ENCODE peak calls at places on chromosomes 3 and 15, in nine cellular contexts. One of them, this sample, is unnamed.

GRCh38 chr3:171229173-171229572 is 202.7 kb upstream of the SLC2A2 start:
- DNase-seq in PC-3: no peak
- DNase-seq in neural progenitor cell: no peak
- DNase-seq in SK-N-SH: no peak
- DNase-seq in HCT116: no peak
- DNase-seq in MM.1S: no peak
- DNase-seq in GM23338: no peak
- DNase-seq in GM23248: no peak
- DNase-seq in hepatocyte: no peak
- DNase-seq in this sample: no peak

GRCh38 chr15:68982002-68982401 is 32.5 kb upstream of the NOX5 start:
- DNase-seq in PC-3: no peak
- DNase-seq in neural progenitor cell: no peak
- DNase-seq in SK-N-SH: no peak
- DNase-seq in HCT116: no peak
- DNase-seq in MM.1S: no peak
- DNase-seq in GM23338: no peak
- DNase-seq in GM23248: no peak
- DNase-seq in hepatocyte: no peak
- DNase-seq in this sample: no peak

GRCh38 chr15:69552057-69552815 is 99.6 kb downstream of the RPLP1 start:
- DNase-seq in PC-3: no peak
- DNase-seq in neural progenitor cell: no peak
- DNase-seq in SK-N-SH: no peak
- DNase-seq in HCT116: no peak
- DNase-seq in MM.1S: no peak
- DNase-seq in GM23338: no peak
- DNase-seq in GM23248: no peak
- DNase-seq in hepatocyte: no peak
- DNase-seq in this sample: no peak

GRCh38 chr15:85749261-85750151 is 45.2 kb downstream of the KLHL25 start:
- DNase-seq in PC-3: no peak
- DNase-seq in neural progenitor cell: no peak
- DNase-seq in SK-N-SH: no peak
- DNase-seq in HCT116: no peak
- DNase-seq in MM.1S: no peak
- DNase-seq in GM23338: no peak
- DNase-seq in GM23248: peak; percentile 60
- DNase-seq in hepatocyte: no peak
- DNase-seq in this sample: no peak

GRCh38 chr3:188993140-188993539 is 178.6 kb upstream of the TPRG1 start:
- DNase-seq in PC-3: no peak
- DNase-seq in neural progenitor cell: no peak
- DNase-seq in SK-N-SH: no peak
- DNase-seq in HCT116: no peak
- DNase-seq in MM.1S: no peak
- DNase-seq in GM23338: no peak
- DNase-seq in GM23248: no peak
- DNase-seq in hepatocyte: no peak
- DNase-seq in this sample: no peak

GRCh38 chr3:110569073-110569472 is 502.5 kb upstream of the NECTIN3 start:
- DNase-seq in PC-3: no peak
- DNase-seq in neural progenitor cell: no peak
- DNase-seq in SK-N-SH: no peak
- DNase-seq in HCT116: no peak
- DNase-seq in MM.1S: peak; percentile 56
- DNase-seq in GM23338: no peak
- DNase-seq in GM23248: no peak
- DNase-seq in hepatocyte: no peak
- DNase-seq in this sample: no peak

GRCh38 chr3:188244395-188244861 is 90.5 kb downstream of the LPP start:
- DNase-seq in PC-3: peak; percentile 92
- DNase-seq in neural progenitor cell: no peak
- DNase-seq in SK-N-SH: no peak
- DNase-seq in HCT116: peak; percentile 59
- DNase-seq in MM.1S: no peak
- DNase-seq in GM23338: no peak
- DNase-seq in GM23248: peak; percentile 94
- DNase-seq in hepatocyte: peak; percentile 27
- DNase-seq in this sample: peak; percentile 76

GRCh38 chr3:39000008-39000450 is 51.7 kb downstream of the SCN11A start:
- DNase-seq in PC-3: peak; percentile 90
- DNase-seq in neural progenitor cell: peak; percentile 79
- DNase-seq in SK-N-SH: peak; percentile 60
- DNase-seq in HCT116: peak; percentile 80
- DNase-seq in MM.1S: peak; percentile 83
- DNase-seq in GM23338: peak; percentile 91
- DNase-seq in GM23248: peak; percentile 83
- DNase-seq in hepatocyte: peak; percentile 73
- DNase-seq in this sample: peak; percentile 72

GRCh38 chr3:3200632-3201212 is 21.2 kb upstream of the CRBN start:
- DNase-seq in PC-3: peak; percentile 72
- DNase-seq in neural progenitor cell: peak; percentile 80
- DNase-seq in SK-N-SH: peak; percentile 38
- DNase-seq in HCT116: peak; percentile 31
- DNase-seq in MM.1S: peak; percentile 87
- DNase-seq in GM23338: peak; percentile 85
- DNase-seq in GM23248: peak; percentile 82
- DNase-seq in hepatocyte: peak; percentile 87
- DNase-seq in this sample: peak; percentile 63

GRCh38 chr3:171833006-171833405 is 10.1 kb upstream of the TMEM212 start:
- DNase-seq in PC-3: no peak
- DNase-seq in neural progenitor cell: no peak
- DNase-seq in SK-N-SH: no peak
- DNase-seq in HCT116: no peak
- DNase-seq in MM.1S: no peak
- DNase-seq in GM23338: no peak
- DNase-seq in GM23248: no peak
- DNase-seq in hepatocyte: no peak
- DNase-seq in this sample: no peak

GRCh38 chr3:43723121-43723734 is 32.5 kb downstream of the ABHD5 start:
- DNase-seq in PC-3: peak; percentile 49
- DNase-seq in neural progenitor cell: no peak
- DNase-seq in SK-N-SH: no peak
- DNase-seq in HCT116: no peak
- DNase-seq in MM.1S: no peak
- DNase-seq in GM23338: no peak
- DNase-seq in GM23248: peak; percentile 76
- DNase-seq in hepatocyte: no peak
- DNase-seq in this sample: no peak

GRCh38 chr3:141878326-141878725 is 1.9 kb downstream of the ATP1B3 start:
- DNase-seq in PC-3: no peak
- DNase-seq in neural progenitor cell: no peak
- DNase-seq in SK-N-SH: no peak
- DNase-seq in HCT116: no peak
- DNase-seq in MM.1S: no peak
- DNase-seq in GM23338: no peak
- DNase-seq in GM23248: no peak
- DNase-seq in hepatocyte: no peak
- DNase-seq in this sample: peak; percentile 20

GRCh38 chr3:47000198-47000815 is 20.8 kb downstream of the NBEAL2 start:
- DNase-seq in PC-3: peak; percentile 67
- DNase-seq in neural progenitor cell: no peak
- DNase-seq in SK-N-SH: peak; percentile 13
- DNase-seq in HCT116: no peak
- DNase-seq in MM.1S: no peak
- DNase-seq in GM23338: no peak
- DNase-seq in GM23248: peak; percentile 63
- DNase-seq in hepatocyte: no peak
- DNase-seq in this sample: no peak

GRCh38 chr3:172655388-172655787 is 55.5 kb downstream of the NCEH1 start:
- DNase-seq in PC-3: no peak
- DNase-seq in neural progenitor cell: no peak
- DNase-seq in SK-N-SH: no peak
- DNase-seq in HCT116: no peak
- DNase-seq in MM.1S: no peak
- DNase-seq in GM23338: no peak
- DNase-seq in GM23248: no peak
- DNase-seq in hepatocyte: no peak
- DNase-seq in this sample: no peak

GRCh38 chr3:188288153-188288552 is 134.2 kb downstream of the LPP start:
- DNase-seq in PC-3: no peak
- DNase-seq in neural progenitor cell: no peak
- DNase-seq in SK-N-SH: no peak
- DNase-seq in HCT116: no peak
- DNase-seq in MM.1S: no peak
- DNase-seq in GM23338: no peak
- DNase-seq in GM23248: no peak
- DNase-seq in hepatocyte: no peak
- DNase-seq in this sample: no peak

GRCh38 chr15:52794665-52795463 is 4.7 kb upstream of the ONECUT1 start:
- DNase-seq in PC-3: no peak
- DNase-seq in neural progenitor cell: no peak
- DNase-seq in SK-N-SH: no peak
- DNase-seq in HCT116: no peak
- DNase-seq in MM.1S: no peak
- DNase-seq in GM23338: peak; percentile 63
- DNase-seq in GM23248: no peak
- DNase-seq in hepatocyte: no peak
- DNase-seq in this sample: no peak

GRCh38 chr15:64828985-64829384 is 3.5 kb upstream of the PIF1 start:
- DNase-seq in PC-3: peak; percentile 67
- DNase-seq in neural progenitor cell: no peak
- DNase-seq in SK-N-SH: no peak
- DNase-seq in HCT116: peak; percentile 33
- DNase-seq in MM.1S: no peak
- DNase-seq in GM23338: no peak
- DNase-seq in GM23248: peak; percentile 54
- DNase-seq in hepatocyte: no peak
- DNase-seq in this sample: no peak

GRCh38 chr15:64825431-64826294 is at the start of gene PIF1:
- DNase-seq in PC-3: peak; percentile 97
- DNase-seq in neural progenitor cell: peak; percentile 99
- DNase-seq in SK-N-SH: peak; percentile 94
- DNase-seq in HCT116: peak; percentile 98
- DNase-seq in MM.1S: peak; percentile 99
- DNase-seq in GM23338: peak; percentile 100
- DNase-seq in GM23248: peak; percentile 99
- DNase-seq in hepatocyte: peak; percentile 96
- DNase-seq in this sample: peak; percentile 100

DNA sequence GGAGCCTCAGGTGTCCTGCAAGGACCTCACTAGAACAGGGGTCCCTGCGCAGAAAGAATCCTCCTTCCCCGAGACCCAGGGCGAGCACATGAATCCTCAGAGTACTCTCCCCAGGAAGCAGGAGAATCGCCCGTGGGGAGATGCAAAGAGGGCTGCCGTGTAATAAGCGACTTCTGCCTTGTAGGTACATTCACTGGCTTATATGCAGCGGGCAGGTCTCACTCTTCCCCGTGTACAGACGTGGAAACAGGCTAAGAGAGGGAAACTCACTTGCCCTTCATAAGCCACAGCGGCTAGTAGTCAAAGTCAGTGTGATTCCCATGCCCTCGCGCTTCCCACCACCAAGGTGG is 391 bp downstream of the PIF1 start:
- DNase-seq in PC-3: no peak
- DNase-seq in neural progenitor cell: no peak
- DNase-seq in SK-N-SH: peak; percentile 45
- DNase-seq in HCT116: no peak
- DNase-seq in MM.1S: peak; percentile 35
- DNase-seq in GM23338: no peak
- DNase-seq in GM23248: peak; percentile 40
- DNase-seq in hepatocyte: no peak
- DNase-seq in this sample: peak; percentile 46
- H3K4me3 ChIP-seq in PC-3: peak overlapping the region; percentile 86
- H3K4me3 ChIP-seq in neural progenitor cell: peak overlapping the region; percentile 65
- H3K4me3 ChIP-seq in SK-N-SH: peak overlapping the region; percentile 63
- H3K4me3 ChIP-seq in HCT116: peak overlapping the region; percentile 79
- H3K4me3 ChIP-seq in MM.1S: peak overlapping the region; percentile 92
- H3K4me3 ChIP-seq in GM23338: peak overlapping the region; percentile 68
- H3K4me3 ChIP-seq in GM23248: peak overlapping the region; percentile 73
- H3K4me3 ChIP-seq in hepatocyte: peak overlapping the region; percentile 30
- H3K4me3 ChIP-seq in this sample: peak overlapping the region; percentile 95

DNA sequence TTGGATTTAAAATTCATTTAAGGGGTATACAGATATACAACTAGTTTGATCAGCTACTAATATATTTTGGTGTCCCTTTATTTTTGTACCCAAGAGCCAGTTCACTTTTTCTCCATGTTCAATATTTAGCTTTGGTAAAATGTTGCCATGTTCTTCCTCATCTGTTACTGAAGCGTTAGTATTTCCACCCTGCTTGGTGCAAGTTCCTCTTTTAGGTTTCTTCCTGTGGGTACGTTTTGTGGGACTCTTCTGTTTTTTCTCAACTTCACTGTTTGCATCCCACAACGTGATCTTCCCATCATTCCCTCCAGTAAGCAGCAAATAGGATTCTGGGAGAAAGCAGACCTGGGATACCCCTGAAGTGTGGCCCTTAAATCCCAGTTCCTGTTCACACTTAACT is 14.1 kb downstream of the WDR53 start:
- DNase-seq in PC-3: no peak
- DNase-seq in neural progenitor cell: no peak
- DNase-seq in SK-N-SH: no peak
- DNase-seq in HCT116: no peak
- DNase-seq in MM.1S: no peak
- DNase-seq in GM23338: no peak
- DNase-seq in GM23248: no peak
- DNase-seq in hepatocyte: no peak
- DNase-seq in this sample: peak; percentile 16
- TF ChIP-seq EZH2phosphoT487 in PC-3: no peak
- TF ChIP-seq EZH2phosphoT487 in neural progenitor cell: no peak
- TF ChIP-seq EZH2phosphoT487 in SK-N-SH: no peak
- TF ChIP-seq EZH2phosphoT487 in HCT116: no peak
- TF ChIP-seq EZH2phosphoT487 in MM.1S: no peak
- TF ChIP-seq EZH2phosphoT487 in GM23338: no peak
- TF ChIP-seq EZH2phosphoT487 in GM23248: no peak
- TF ChIP-seq EZH2phosphoT487 in hepatocyte: no peak
- TF ChIP-seq EZH2phosphoT487 in this sample: no peak

DNA sequence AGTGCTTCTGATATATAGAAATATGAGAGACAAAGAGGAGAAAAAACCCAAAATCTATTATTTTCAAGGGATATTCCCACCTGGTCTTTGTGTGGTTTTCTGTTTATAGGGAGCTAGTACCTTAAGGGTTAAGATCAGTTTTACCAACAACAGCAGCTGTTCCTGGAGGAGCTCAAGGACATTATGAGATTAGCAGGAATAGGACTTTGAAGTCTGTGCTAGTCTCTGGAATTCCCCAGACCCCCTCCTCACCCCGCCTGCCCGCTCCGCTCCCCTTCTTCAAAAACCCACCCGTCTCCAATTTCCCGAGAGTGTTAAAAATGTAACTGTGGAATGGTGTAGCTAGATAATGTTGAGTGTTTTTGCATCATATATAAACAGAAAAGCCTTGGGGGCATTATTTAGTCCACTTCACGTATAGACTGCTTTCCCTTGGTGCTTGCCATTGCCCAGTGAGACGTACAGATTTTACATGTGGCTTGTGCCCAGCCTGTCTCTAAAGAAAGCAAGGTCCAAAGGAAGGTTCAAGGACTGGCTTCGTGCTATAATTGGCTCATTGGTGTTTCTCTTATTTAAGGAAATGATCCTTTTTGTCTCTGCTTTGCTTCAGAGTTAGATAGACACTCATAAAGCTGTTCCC is 65.0 kb upstream of the SEMA6D start:
- DNase-seq in PC-3: no peak
- DNase-seq in neural progenitor cell: no peak
- DNase-seq in SK-N-SH: no peak
- DNase-seq in HCT116: no peak
- DNase-seq in MM.1S: no peak
- DNase-seq in GM23338: no peak
- DNase-seq in GM23248: no peak
- DNase-seq in hepatocyte: no peak
- DNase-seq in this sample: no peak
- H4K20me1 ChIP-seq in PC-3: no peaks in the 10 kb centered on the region
- H4K20me1 ChIP-seq in neural progenitor cell: no peaks in the 10 kb centered on the region
- H4K20me1 ChIP-seq in SK-N-SH: no peaks in the 10 kb centered on the region
- H4K20me1 ChIP-seq in HCT116: no peaks in the 10 kb centered on the region
- H4K20me1 ChIP-seq in MM.1S: no peaks in the 10 kb centered on the region
- H4K20me1 ChIP-seq in GM23338: no peaks in the 10 kb centered on the region
- H4K20me1 ChIP-seq in GM23248: no peaks in the 10 kb centered on the region
- H4K20me1 ChIP-seq in hepatocyte: no peaks in the 10 kb centered on the region
- H4K20me1 ChIP-seq in this sample: no peaks in the 10 kb centered on the region

GRCh38 chr3:51941798-51942602 is at the start of the genes PARP3 and RRP9:
- DNase-seq in PC-3: peak; percentile 100
- DNase-seq in neural progenitor cell: peak; percentile 100
- DNase-seq in SK-N-SH: peak; percentile 99
- DNase-seq in HCT116: peak; percentile 99
- DNase-seq in MM.1S: peak; percentile 100
- DNase-seq in GM23338: peak; percentile 100
- DNase-seq in GM23248: peak; percentile 100
- DNase-seq in hepatocyte: peak; percentile 100
- DNase-seq in this sample: peak; percentile 100
- H3K4me3 ChIP-seq in PC-3: peak within 1 kb of the TSS; percentile 92
- H3K4me3 ChIP-seq in neural progenitor cell: peak within 1 kb of the TSS; percentile 70
- H3K4me3 ChIP-seq in SK-N-SH: peak within 1 kb of the TSS; percentile 95
- H3K4me3 ChIP-seq in HCT116: peak within 1 kb of the TSS; percentile 89
- H3K4me3 ChIP-seq in MM.1S: peak within 1 kb of the TSS; percentile 83
- H3K4me3 ChIP-seq in GM23338: peak within 1 kb of the TSS; percentile 99
- H3K4me3 ChIP-seq in GM23248: peak within 1 kb of the TSS; percentile 92
- H3K4me3 ChIP-seq in hepatocyte: peak within 1 kb of the TSS; percentile 21
- H3K4me3 ChIP-seq in this sample: peak within 1 kb of the TSS; percentile 90

This sample was measured in OCI-LY7.